ENCODE peak calls at places on chromosomes 11 and 22, in nine cellular contexts. H is SK-N-SH, D is OCI-LY7, X is endothelial cell of umbilical vein, T is PC-3, G is fibroblast of lung, O is neural progenitor cell, C is mesendoderm, J is mammary epithelial cell. F is an unnamed sample. For H3K79me2, the result is how much of the 10 kb centered on the place peaks cover.

GRCh38 chr11:128914216-128915147 is 23.3 kb downstream of the KCNJ5 start:
- DNase-seq in O (no peak), X (no peak), J (peak), T (no peak), H (no peak), G (no peak), D (no peak), C (no peak), F (no peak)

GRCh38 chr11:77046060-77046501 is 11.9 kb downstream of the B3GNT6 start:
- DNase-seq in T (peak), J (peak), C (peak), D (peak), O (peak), H (peak), X (peak), G (no peak), F (peak)

GRCh38 chr22:50502096-50502495 is 5.4 kb downstream of the LMF2 start:
- DNase-seq in G (no peak), J (no peak), H (no peak), D (no peak), T (no peak), X (no peak), O (no peak), C (no peak), F (no peak)

GRCh38 chr11:36257351-36257750 is 31.9 kb downstream of the COMMD9 start:
- DNase-seq in J (no peak), D (no peak), G (no peak), C (no peak), O (no peak), X (peak), H (no peak), T (no peak), F (peak)

GRCh38 chr11:16776716-16777115 is 38.3 kb downstream of the C11orf58 start:
- DNase-seq in X (no peak), O (no peak), J (no peak), T (no peak), H (no peak), D (no peak), C (no peak), G (peak), F (no peak)

GRCh38 chr22:20079745-20080444 is at the start of gene DGCR8:
- DNase-seq in O (peak), J (peak), H (peak), G (peak), C (peak), T (peak), X (peak), D (peak), F (peak)

GRCh38 chr11:81970886-81971285 is 762.8 kb downstream of the FAM181B start:
- DNase-seq in D (no peak), X (no peak), G (no peak), O (no peak), C (peak), J (no peak), T (no peak), H (no peak), F (no peak)

GRCh38 chr11:78782725-78783124 is 208.1 kb upstream of the NARS2 start:
- DNase-seq in H (no peak), X (no peak), J (no peak), G (no peak), D (no peak), T (no peak), O (no peak), C (no peak), F (no peak)

GRCh38 chr11:69131644-69132300 is 24.0 kb upstream of the SMIM38 start:
- DNase-seq in T (peak), D (no peak), X (peak), J (peak), C (peak), O (peak), G (peak), H (peak), F (peak)

GRCh38 chr22:23260645-23261581 is 80.6 kb downstream of the BCR start:
- DNase-seq in T (no peak), J (no peak), H (no peak), X (no peak), C (no peak), D (no peak), O (no peak), G (no peak), F (no peak)

GRCh38 chr11:10730151-10730550 is 20.9 kb upstream of the CTR9 start:
- DNase-seq in O (no peak), J (no peak), X (no peak), G (no peak), H (no peak), D (no peak), T (no peak), C (no peak), F (no peak)

GRCh38 chr11:121928597-121929580 is 187.1 kb downstream of the BLID start:
- DNase-seq in X (no peak), T (no peak), O (peak), C (peak), J (no peak), G (no peak), D (no peak), H (no peak), F (no peak)

GRCh38 chr11:86440305-86440716 is 65.6 kb downstream of the CCDC81 start:
- DNase-seq in J (no peak), X (no peak), G (peak), D (no peak), C (no peak), H (no peak), T (no peak), O (no peak), F (no peak)

GRCh38 chr11:132742929-132743328 is 789.4 kb downstream of the OPCML start:
- DNase-seq in X (no peak), H (no peak), C (no peak), T (no peak), O (no peak), D (no peak), G (no peak), J (no peak), F (no peak)

GRCh38 chr11:46247664-46248063 is 29.8 kb upstream of the CREB3L1 start:
- DNase-seq in H (no peak), C (peak), D (peak), T (peak), J (peak), X (peak), G (peak), O (peak), F (peak)

GRCh38 chr11:102430158-102430836 is 22.3 kb downstream of the TMEM123 start:
- DNase-seq in C (no peak), T (no peak), H (no peak), X (no peak), O (no peak), D (peak), G (peak), J (no peak), F (no peak)

GRCh38 chr22:45207981-45208664 is 32.6 kb downstream of the KIAA0930 start:
- DNase-seq in X (no peak), T (peak), G (peak), H (no peak), D (no peak), O (no peak), J (peak), C (no peak), F (no peak)

GRCh38 chr22:19788661-19789225 is 28.2 kb downstream of the TBX1 start:
- DNase-seq in H (no peak), J (no peak), C (no peak), X (no peak), D (no peak), T (no peak), G (no peak), O (no peak), F (no peak)

GRCh38 chr11:103281301-103281700 is 172.1 kb downstream of the DYNC2H1 start:
- DNase-seq in J (peak), H (no peak), G (peak), C (no peak), O (no peak), T (peak), X (no peak), D (no peak), F (no peak)

GRCh38 chr11:44110231-44110679 is 14.8 kb downstream of the EXT2 start:
- DNase-seq in H (peak), X (peak), O (peak), G (peak), C (peak), T (peak), D (peak), J (peak), F (no peak)

GRCh38 chr22:18056802-18057474 is 20.9 kb upstream of the PEX26 start:
- DNase-seq in H (no peak), C (no peak), O (no peak), G (no peak), X (no peak), J (peak), T (no peak), D (peak), F (no peak)

GRCh38 chr22:46769191-46769675 is 6.8 kb downstream of the TBC1D22A start:
- DNase-seq in O (no peak), G (no peak), T (no peak), C (no peak), D (peak), J (no peak), X (no peak), H (no peak), F (no peak)

GRCh38 chr11:94129505-94130335 is 1.1 kb downstream of the PANX1 start:
- DNase-seq in X (peak), D (peak), H (no peak), J (no peak), T (peak), O (peak), C (no peak), G (no peak), F (no peak)

GRCh38 chr11:94128746-94129504 is at the start of gene PANX1:
- DNase-seq in T (peak), J (peak), O (peak), D (peak), H (peak), C (peak), X (peak), G (peak), F (peak)

GRCh38 chr11:94131363-94132115 is 2.9 kb downstream of the PANX1 start:
- DNase-seq in H (peak), J (peak), D (no peak), T (no peak), X (peak), C (no peak), G (peak), O (no peak), F (no peak)

GRCh38 chr11:94132152-94132558 is 3.5 kb downstream of the PANX1 start:
- DNase-seq in C (peak), G (peak), J (peak), D (no peak), T (peak), X (peak), O (no peak), H (no peak), F (peak)

GRCh38 chr11:94130589-94131362 is 2.1 kb downstream of the PANX1 start:
- DNase-seq in G (peak), O (no peak), T (peak), D (no peak), C (no peak), X (peak), J (peak), H (no peak), F (peak)
- H3K4me3 ChIP-seq in G (peak), O (peak), T (peak), D (peak), C (no peak), X (no peak), J (peak), H (peak), F (peak)

DNA sequence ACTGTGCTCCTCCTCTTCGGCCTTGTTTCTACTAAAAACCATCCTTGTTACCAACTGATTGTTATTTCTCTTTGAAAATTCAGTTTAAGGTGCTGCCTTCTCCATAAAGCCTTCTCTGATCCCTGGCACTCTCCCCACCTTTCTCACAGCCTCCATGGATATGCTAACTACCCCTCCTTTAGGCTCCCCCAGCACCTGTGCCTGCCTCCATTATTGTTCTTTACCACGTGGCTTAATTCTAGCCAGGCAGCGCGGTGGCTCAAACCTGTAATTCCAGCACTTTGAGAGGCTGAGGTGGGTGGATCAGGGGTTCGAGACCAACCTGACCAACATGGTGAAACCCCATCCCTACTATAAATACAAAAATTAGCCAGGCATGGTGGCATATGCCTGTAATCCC is 96.3 kb downstream of the MRTFA start:
- DNase-seq in G (no peak), J (no peak), O (no peak), H (no peak), D (no peak), C (no peak), T (no peak), X (no peak), F (no peak)
- H3K27ac ChIP-seq in G (no peak), J (no peak), O (no peak), H (no peak), D (no peak), C (no peak), T (no peak), X (no peak), F (no peak)

GRCh38 chr11:95908826-95909225 is 15.1 kb downstream of the MTMR2 start:
- DNase-seq in H (no peak), G (peak), D (no peak), X (peak), J (peak), T (no peak), C (no peak), O (no peak), F (no peak)
- H3K79me2 ChIP-seq in H (half or more), G (half or more), D (under half), X (half or more), J (half or more), T (half or more), C (under half), O (half or more), F (half or more)

DNA sequence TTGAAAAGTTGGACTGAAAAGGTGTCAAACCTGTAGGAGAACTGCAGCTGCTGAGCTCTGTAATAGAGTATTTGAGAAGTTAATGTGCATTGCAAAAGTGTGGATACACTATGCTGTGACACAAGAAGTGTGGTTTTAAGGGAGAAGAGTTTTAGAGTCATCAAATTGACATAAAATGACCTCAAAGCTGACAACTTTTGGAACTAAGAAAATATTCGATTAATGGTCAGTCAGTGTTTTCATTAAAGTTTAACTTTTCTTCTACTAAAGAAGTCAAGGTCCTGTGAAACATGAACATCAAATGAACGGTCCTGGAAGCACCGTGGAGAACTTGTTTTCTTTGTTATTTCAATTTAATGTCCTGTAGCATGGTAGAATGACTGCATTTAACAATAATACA is 624.0 kb upstream of the CCDC90B start:
- DNase-seq in O (no peak), C (no peak), H (no peak), J (no peak), G (no peak), T (no peak), X (no peak), D (no peak), F (no peak)
- H3K4me3 ChIP-seq in O (no peak), C (no peak), H (no peak), J (no peak), G (no peak), T (no peak), X (no peak), D (no peak), F (no peak)

DNA sequence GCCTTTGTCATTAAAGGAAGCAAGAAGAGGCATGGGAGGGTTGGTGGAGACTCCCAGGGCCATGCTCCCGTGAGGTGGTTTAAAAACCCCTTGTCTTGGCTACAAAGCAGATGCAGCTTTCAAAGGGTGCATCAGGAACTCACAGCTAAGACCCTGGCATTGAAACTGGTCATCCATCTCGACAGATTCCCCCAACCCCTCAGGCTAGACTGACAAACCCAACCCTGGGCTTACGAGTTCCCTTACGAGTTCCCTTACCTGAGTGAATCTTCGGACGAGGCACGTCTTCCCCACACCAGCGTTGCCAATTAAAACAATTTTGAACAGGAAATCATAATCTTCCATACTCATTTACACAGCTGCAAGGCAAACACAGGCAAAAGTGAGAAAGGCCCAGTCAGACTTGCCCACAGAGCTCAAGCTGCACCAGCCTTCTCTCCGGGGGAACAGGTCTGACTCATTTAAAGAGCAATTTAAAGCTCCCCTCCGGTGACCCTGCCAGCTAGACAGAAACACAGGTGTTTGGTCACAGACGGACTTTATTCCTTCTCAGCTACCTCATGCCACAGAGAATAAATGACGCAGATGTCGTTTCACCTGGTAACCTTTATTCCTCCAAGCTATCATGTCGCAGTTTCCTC is 74.6 kb downstream of the RAB30 start:
- DNase-seq in X (peak), O (no peak), D (peak), H (no peak), J (peak), C (no peak), T (peak), G (peak), F (no peak)
- H3K27ac ChIP-seq in X (no peak), O (no peak), D (peak), H (no peak), J (no peak), C (no peak), T (peak), G (no peak), F (no peak)

GRCh38 chr11:111637885-111638284 is 35.6 kb downstream of the SIK2 start:
- DNase-seq in H (no peak), D (no peak), X (no peak), J (no peak), O (no peak), C (no peak), T (no peak), G (no peak), F (no peak)
- H3K79me2 ChIP-seq in H (under half), D (under half), X (under half), J (half or more), O (under half), C (under half), T (under half), G (under half), F (under half)

DNA sequence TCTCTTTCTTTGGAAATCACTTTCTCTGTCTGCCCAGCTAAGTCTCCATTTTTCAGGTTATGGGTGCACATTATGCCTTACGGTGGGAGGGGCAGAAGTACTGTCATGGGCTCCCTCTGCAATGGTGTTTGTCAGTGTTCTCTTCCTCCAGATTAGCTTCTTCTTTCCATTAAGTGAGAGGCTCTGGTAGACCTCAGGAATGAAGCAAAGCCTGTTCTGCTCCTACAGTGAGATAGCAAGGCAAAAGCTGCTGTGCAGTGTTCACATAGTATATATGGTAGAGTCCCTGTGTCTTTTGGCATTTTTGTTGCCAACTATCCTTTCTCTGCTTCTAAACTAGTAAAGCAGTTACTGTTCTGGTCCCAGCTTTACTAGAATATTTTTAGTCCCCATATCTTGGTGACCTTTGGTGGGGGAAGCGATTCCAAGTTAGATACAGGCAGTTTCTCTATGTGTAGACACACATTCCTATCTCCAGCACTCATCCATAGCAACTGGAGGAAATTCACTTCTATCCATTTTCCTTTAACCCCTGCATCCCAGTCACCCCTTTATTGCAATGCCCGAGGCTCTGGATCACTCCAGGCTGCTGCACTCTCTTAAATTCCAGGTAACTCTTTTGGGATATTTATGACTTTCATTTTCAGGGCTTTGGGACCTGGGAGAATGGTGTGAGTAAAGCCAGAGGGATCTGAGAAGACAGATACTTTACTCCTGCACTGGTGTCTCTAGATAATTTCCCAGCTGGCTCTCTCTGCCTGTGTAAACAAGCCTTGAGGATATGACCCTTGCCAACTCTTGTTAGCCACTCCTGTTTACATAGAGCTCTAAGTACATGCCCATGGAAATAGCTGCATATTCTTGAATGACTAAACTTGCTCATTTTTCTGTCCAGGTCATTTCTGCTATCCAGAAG is 3.9 kb upstream of the TRIM34 start:
- DNase-seq in J (peak), G (peak), T (peak), H (no peak), X (peak), C (peak), O (no peak), D (no peak), F (peak)
- H3K4me3 ChIP-seq in J (no peak), G (no peak), T (peak), H (no peak), X (no peak), C (no peak), O (no peak), D (no peak), F (peak)

GRCh38 chr22:27670701-27671412 is 130.7 kb downstream of the MN1 start:
- DNase-seq in H (no peak), G (no peak), X (peak), D (no peak), J (no peak), C (peak), O (peak), T (peak), F (peak)

GRCh38 chr22:27667121-27667843 is 134.3 kb downstream of the MN1 start:
- DNase-seq in G (peak), H (no peak), O (peak), T (no peak), X (no peak), C (peak), D (no peak), J (no peak), F (no peak)

GRCh38 chr22:27668828-27669797 is 132.4 kb downstream of the MN1 start:
- DNase-seq in T (peak), D (no peak), X (peak), O (no peak), C (peak), J (no peak), G (peak), H (no peak), F (peak)

GRCh38 chr22:27671413-27671721 is 130.2 kb downstream of the MN1 start:
- DNase-seq in T (no peak), D (no peak), X (no peak), C (no peak), G (no peak), J (no peak), H (no peak), O (no peak), F (no peak)

GRCh38 chr22:27669798-27670599 is 131.6 kb downstream of the MN1 start:
- DNase-seq in O (no peak), J (no peak), G (peak), C (peak), D (no peak), X (peak), T (peak), H (no peak), F (peak)
- H3K27ac ChIP-seq in O (no peak), J (no peak), G (no peak), C (no peak), D (no peak), X (no peak), T (peak), H (no peak), F (peak)

GRCh38 chr11:119788096-119788883 is 59.3 kb upstream of the NECTIN1 start:
- DNase-seq in C (no peak), H (peak), J (no peak), T (no peak), O (no peak), G (no peak), D (no peak), X (no peak), F (no peak)

GRCh38 chr11:119787074-119787461 is 58.1 kb upstream of the NECTIN1 start:
- DNase-seq in D (no peak), X (no peak), C (no peak), H (no peak), T (no peak), G (no peak), O (no peak), J (no peak), F (no peak)

GRCh38 chr11:119789766-119790407 is 60.9 kb upstream of the NECTIN1 start:
- DNase-seq in G (no peak), D (no peak), C (no peak), H (no peak), T (no peak), X (no peak), O (no peak), J (no peak), F (no peak)

GRCh38 chr11:119790476-119790875 is 61.5 kb upstream of the NECTIN1 start:
- DNase-seq in G (no peak), O (no peak), X (no peak), T (no peak), C (no peak), J (no peak), H (no peak), D (no peak), F (no peak)

GRCh38 chr11:119788911-119789560 is 60.0 kb upstream of the NECTIN1 start:
- DNase-seq in H (peak), J (no peak), X (no peak), C (peak), G (no peak), O (no peak), T (no peak), D (no peak), F (no peak)
- H3K79me2 ChIP-seq in H (under half), J (under half), X (under half), C (under half), G (under half), O (under half), T (under half), D (under half), F (under half)